ENCODE peak calls at places on chromosomes 6 and 20, in five cellular contexts. Z, O, W, N and M are unnamed samples.

GRCh38 chr20:15992564-15992963 is 580.7 kb downstream of the KIF16B start:
- DNase-seq in N (peak; percentile 5), Z (no peak), O (no peak), W (no peak), M (no peak)

GRCh38 chr6:139175389-139175788 is 40.5 kb downstream of the HECA start:
- DNase-seq in Z (no peak), N (no peak), O (no peak), W (no peak), M (no peak)

GRCh38 chr20:38040276-38040675 is 6.7 kb downstream of the RPRD1B start:
- DNase-seq in O (no peak), N (no peak), Z (no peak), W (no peak), M (no peak)

GRCh38 chr6:129908858-129909257 is 47.7 kb upstream of the TMEM244 start:
- DNase-seq in Z (no peak), N (no peak), W (no peak), O (no peak), M (no peak)

GRCh38 chr6:161984707-161985106 is 710.8 kb upstream of the AGPAT4 start:
- DNase-seq in W (no peak), Z (no peak), N (no peak), O (no peak), M (no peak)

GRCh38 chr6:148392611-148393160 is 50.0 kb downstream of the SASH1 start:
- DNase-seq in Z (no peak), W (no peak), N (peak; percentile 46), O (no peak), M (no peak)

GRCh38 chr6:150753404-150754184 is 111.9 kb upstream of the MTHFD1L start:
- DNase-seq in N (no peak), O (no peak), Z (no peak), W (no peak), M (no peak)

GRCh38 chr6:72788188-72788587 is 166.3 kb downstream of the KCNQ5 start:
- DNase-seq in W (no peak), N (peak; percentile 58), Z (peak; percentile 79), O (no peak), M (no peak)

GRCh38 chr6:85460951-85461805 is 11.3 kb downstream of the NT5E start:
- DNase-seq in N (peak; percentile 65), Z (no peak), W (peak; percentile 12), O (peak; percentile 53), M (no peak)

GRCh38 chr6:6788394-6789020 is 200.0 kb downstream of the LY86 start:
- DNase-seq in Z (peak; percentile 50), N (no peak), O (no peak), W (no peak), M (peak; percentile 63)

GRCh38 chr6:28657756-28658465 is 132.2 kb downstream of the GPX5 start:
- DNase-seq in N (peak; percentile 79), W (peak; percentile 49), Z (peak; percentile 80), O (peak; percentile 42), M (peak; percentile 82)

GRCh38 chr20:62495798-62496325 is 20.1 kb upstream of the GATA5 start:
- DNase-seq in O (no peak), W (no peak), Z (no peak), N (no peak), M (no peak)

GRCh38 chr6:22240025-22240424 is 56.8 kb downstream of the PRL start:
- DNase-seq in Z (no peak), O (no peak), W (no peak), N (peak; percentile 42), M (no peak)

GRCh38 chr6:45808917-45809316 is 206.7 kb downstream of the CLIC5 start:
- DNase-seq in Z (no peak), O (no peak), N (no peak), W (no peak), M (no peak)

GRCh38 chr6:31972709-31973350 is 892 bp upstream of the DXO start:
- DNase-seq in Z (no peak), N (peak; percentile 66), O (no peak), W (no peak), M (no peak)

GRCh38 chr6:135498178-135498841 is 770 bp upstream of the AHI1 start:
- DNase-seq in W (peak; percentile 63), O (peak; percentile 62), Z (peak; percentile 97), N (peak; percentile 96), M (peak; percentile 78)

GRCh38 chr20:6504826-6505225 is 262.7 kb upstream of the BMP2 start:
- DNase-seq in N (no peak), O (no peak), Z (no peak), W (no peak), M (no peak)

GRCh38 chr20:64229537-64230061 is 25.9 kb upstream of the PCMTD2 start:
- DNase-seq in Z (no peak), N (no peak), O (no peak), W (no peak), M (no peak)

GRCh38 chr20:25066386-25066785 is 8.4 kb upstream of the ACSS1 start:
- DNase-seq in W (no peak), O (no peak), Z (no peak), N (no peak), M (no peak)

GRCh38 chr6:44341095-44341890 is 1.2 kb upstream of the SPATS1 start:
- DNase-seq in N (no peak), Z (no peak), W (no peak), O (no peak), M (no peak)

GRCh38 chr6:43770417-43771209 is 602 bp downstream of the VEGFA start:
- DNase-seq in N (peak; percentile 77), O (peak; percentile 15), Z (peak; percentile 50), W (no peak), M (peak; percentile 56)

GRCh38 chr6:75317503-75318206 is 33.1 kb upstream of the TMEM30A start:
- DNase-seq in W (no peak), N (peak; percentile 71), Z (peak; percentile 58), O (no peak), M (no peak)

GRCh38 chr6:165905744-165906143 is 242.7 kb upstream of the PDE10A start:
- DNase-seq in N (no peak), O (no peak), W (no peak), Z (no peak), M (no peak)

GRCh38 chr6:137303436-137303835 is 84.3 kb upstream of the IFNGR1 start:
- DNase-seq in O (no peak), N (no peak), Z (no peak), W (no peak), M (no peak)

GRCh38 chr6:130252527-130253237 is 29.9 kb upstream of the SAMD3 start:
- DNase-seq in Z (no peak), W (no peak), N (no peak), O (no peak), M (no peak)

GRCh38 chr6:114354482-114354881 is 11.7 kb upstream of the HS3ST5 start:
- DNase-seq in W (no peak), Z (no peak), O (no peak), N (no peak), M (no peak)

DNA sequence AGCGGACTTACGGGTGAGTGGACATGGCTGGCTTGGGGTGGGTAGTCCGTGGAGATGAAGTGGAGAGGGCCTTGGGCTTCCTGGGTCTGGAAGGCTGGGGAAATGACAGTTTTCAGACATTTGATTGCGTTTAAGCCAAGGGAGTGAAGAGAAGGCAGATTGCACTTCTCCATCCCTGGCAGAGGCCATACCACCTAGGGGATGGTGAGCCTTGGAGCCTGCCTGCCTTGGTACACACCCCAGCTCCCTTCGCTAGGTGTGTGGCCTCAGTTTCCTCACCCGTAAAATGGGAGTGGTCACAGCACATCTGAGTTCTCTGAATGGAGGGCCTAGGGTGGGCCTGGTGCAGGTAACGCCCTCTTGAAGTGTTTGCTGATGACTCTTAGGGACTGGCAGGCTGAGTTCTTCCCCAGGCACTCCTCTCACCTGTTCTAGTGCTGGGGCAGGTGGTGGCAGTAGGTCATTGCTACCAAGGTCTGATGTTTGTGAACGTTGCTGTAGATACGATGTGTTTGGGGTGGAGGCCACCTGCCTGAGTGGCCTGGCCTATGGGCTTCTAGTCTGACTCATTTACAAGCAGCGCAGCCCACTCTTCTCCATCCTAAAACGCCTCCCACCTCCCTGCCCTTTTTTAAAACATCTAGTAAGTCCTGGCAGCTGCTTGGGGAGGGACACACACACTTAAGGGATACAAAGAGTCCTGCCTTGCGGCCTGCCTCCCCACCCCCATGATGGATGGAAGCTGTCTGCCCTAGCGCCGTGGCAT is 2.3 kb downstream of the RBM38 start:
- DNase-seq in Z (peak; percentile 94), O (peak; percentile 20), W (no peak), N (no peak), M (no peak)
- H3K4me3 ChIP-seq in Z (peak overlapping the region; percentile 6), O (peak overlapping the region; percentile 98), W (peak overlapping the region; percentile 78), N (peak overlapping the region; percentile 86), M (no peak overlapping the region)

GRCh38 chr20:22584630-22584921 is 204 bp upstream of the FOXA2 start:
- DNase-seq in O (no peak), N (no peak), W (no peak), Z (no peak), M (no peak)

GRCh38 chr20:22582960-22583772 is 1.2 kb downstream of the FOXA2 start:
- DNase-seq in W (no peak), Z (no peak), N (no peak), O (no peak), M (no peak)

GRCh38 chr20:22581437-22582385 is 2.7 kb downstream of the FOXA2 start:
- DNase-seq in N (no peak), Z (no peak), W (no peak), O (no peak), M (no peak)

GRCh38 chr20:22583773-22584629 is at the start of gene FOXA2:
- DNase-seq in N (no peak), W (no peak), Z (no peak), O (no peak), M (no peak)

GRCh38 chr20:22582386-22582959 is 1.9 kb downstream of the FOXA2 start:
- DNase-seq in N (no peak), O (no peak), W (no peak), Z (no peak), M (no peak)
- H3K27me3 ChIP-seq in N (peaks cover 80% of the 10 kb centered on the region), O (peaks cover 2% of the 10 kb centered on the region), W (peaks cover 10% of the 10 kb centered on the region), Z (peaks cover 95% of the 10 kb centered on the region), M (no peaks in the 10 kb centered on the region)

DNA sequence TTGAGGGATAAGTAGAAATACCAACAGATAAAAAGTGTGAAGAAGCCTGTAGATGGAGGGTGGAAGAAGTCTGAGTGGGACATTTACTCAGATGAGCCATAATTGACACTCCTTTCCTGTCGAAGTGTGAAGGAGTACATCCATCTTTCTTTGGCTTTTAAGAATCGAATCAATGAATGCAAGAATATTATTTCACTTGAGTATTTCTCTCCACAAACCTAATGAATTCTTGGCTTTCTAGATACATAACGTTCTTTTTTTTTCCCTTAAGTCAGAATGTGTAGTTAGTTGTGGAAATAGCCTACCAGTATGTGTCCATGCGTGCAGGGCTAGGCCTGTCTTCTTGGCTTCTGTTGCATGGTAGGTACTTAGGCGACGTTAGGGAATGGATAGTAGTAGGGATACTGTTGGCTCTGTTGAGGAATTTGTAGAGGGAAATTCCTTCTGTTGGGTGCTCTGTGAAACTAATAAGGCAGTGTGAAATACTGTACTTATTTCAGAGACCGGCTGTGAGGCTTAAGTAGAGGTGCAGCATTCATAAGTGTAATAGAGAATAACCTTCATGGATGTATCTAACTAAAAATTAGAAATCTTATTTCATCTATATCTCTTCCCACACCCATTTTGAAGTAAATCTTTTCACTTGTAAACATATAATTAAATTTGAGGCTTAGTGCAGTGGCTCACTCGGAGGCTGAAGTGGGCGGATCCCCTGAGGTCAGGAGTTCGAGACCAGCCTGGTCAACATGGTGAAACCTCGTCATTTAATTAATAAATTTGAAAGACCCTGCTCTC is 1.5 kb downstream of the RPS18 start:
- DNase-seq in Z (no peak), O (no peak), W (no peak), N (no peak), M (no peak)
- H3K36me3 ChIP-seq in Z (peaks cover 26% of the 10 kb centered on the region), O (peaks cover 27% of the 10 kb centered on the region), W (peaks cover 37% of the 10 kb centered on the region), N (peaks cover 53% of the 10 kb centered on the region), M (no peaks in the 10 kb centered on the region)

DNA sequence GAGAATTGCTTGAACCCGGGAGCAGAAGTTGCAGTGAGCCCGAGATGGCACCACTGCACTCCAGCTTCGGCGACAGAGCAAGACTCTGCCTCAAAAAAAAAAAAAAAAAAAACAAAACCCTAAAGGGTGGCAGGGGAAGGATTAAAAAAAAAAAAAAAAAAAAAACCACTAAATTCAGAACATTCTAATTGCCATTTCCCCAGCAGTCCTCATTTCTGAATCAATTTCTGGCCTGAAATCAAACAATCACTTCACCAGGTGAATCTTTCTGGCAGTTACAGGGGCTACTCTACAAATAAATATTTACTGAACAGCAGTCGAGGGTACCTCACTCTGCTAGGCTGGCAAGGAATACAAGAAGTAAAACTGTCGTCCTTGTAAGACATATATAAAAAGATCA is 1.2 kb downstream of the UQCC1 start:
- DNase-seq in O (no peak), Z (no peak), W (no peak), N (no peak), M (no peak)
- H3K4me3 ChIP-seq in O (no peak overlapping the region), Z (no peak overlapping the region), W (peak overlapping the region; percentile 92), N (peak overlapping the region; percentile 99), M (no peak overlapping the region)